ENCODE peak calls at places on chromosomes 5 and 9, in ten cellular contexts. F is GF-D8; J is stimulated activated CD8-positive, alpha-beta memory T cell treated with anti-CD3 and anti-CD28 coated beads, Interleukin-2, amount 100 ng/mL, for 1 hour; Z is stimulated activated CD4-positive, alpha-beta T cell treated with anti-CD3 and anti-CD28 coated beads, TNF-alpha, amount 100 ng/mL, for 48 hours; X is M059J; K is iris pigment epithelial cell; A is fibroblast of gingiva; B is mucosa of descending colon; T is NCI-H69; H is HT1080. W is an unnamed sample.

GRCh38 chr9:4171519-4171918 is 128.3 kb downstream of the GLIS3 start:
- DNase-seq in F (no peak), J (no peak), Z (no peak), X (no peak), K (no peak), A (no peak), B (no peak), T (no peak), H (no peak), W (no peak)

GRCh38 chr9:129489838-129490582 is 130.9 kb downstream of the C9orf50 start:
- DNase-seq in F (no peak), J (no peak), Z (no peak), X (no peak), K (no peak), A (no peak), B (peak), T (no peak), H (no peak), W (no peak)

GRCh38 chr5:178349607-178350353 is 117.2 kb upstream of the PHYKPL start:
- DNase-seq in F (no peak), J (no peak), Z (no peak), X (no peak), K (no peak), A (no peak), B (no peak), T (no peak), H (no peak), W (no peak)

GRCh38 chr5:586751-587285 is 25.3 kb upstream of the CEP72 start:
- DNase-seq in F (no peak), J (no peak), Z (no peak), X (no peak), K (no peak), A (no peak), B (no peak), T (peak), H (no peak), W (no peak)

GRCh38 chr9:34985311-34985899 is 4.1 kb upstream of the DNAJB5 start:
- DNase-seq in F (no peak), J (no peak), Z (no peak), X (peak), K (peak), A (peak), B (no peak), T (peak), H (peak), W (no peak)

GRCh38 chr9:93906182-93906880 is 48.8 kb downstream of the BARX1 start:
- DNase-seq in F (no peak), J (no peak), Z (no peak), X (no peak), K (no peak), A (no peak), B (peak), T (no peak), H (no peak), W (no peak)

GRCh38 chr5:135429326-135429725 is 17.8 kb downstream of the DCANP1 start:
- DNase-seq in F (no peak), J (no peak), Z (no peak), X (peak), K (peak), A (peak), B (no peak), T (no peak), H (no peak), W (no peak)

GRCh38 chr9:134162926-134163373 is 1.4 kb downstream of the RNU6ATAC start:
- DNase-seq in F (no peak), J (no peak), Z (no peak), X (no peak), K (no peak), A (no peak), B (no peak), T (no peak), H (no peak), W (no peak)

GRCh38 chr9:128409998-128410397 is 10.7 kb upstream of the CERCAM start:
- DNase-seq in F (no peak), J (no peak), Z (no peak), X (peak), K (peak), A (no peak), B (no peak), T (no peak), H (peak), W (no peak)

GRCh38 chr5:132364319-132364718 is 5.2 kb upstream of the SLC22A5 start:
- DNase-seq in F (no peak), J (no peak), Z (no peak), X (peak), K (peak), A (peak), B (no peak), T (no peak), H (peak), W (no peak)

GRCh38 chr5:36006161-36006560 is 15.0 kb upstream of the UGT3A1 start:
- DNase-seq in F (no peak), J (no peak), Z (no peak), X (no peak), K (no peak), A (no peak), B (no peak), T (no peak), H (no peak), W (no peak)

GRCh38 chr5:60945760-60946253 is 802 bp downstream of the NDUFAF2 start:
- DNase-seq in F (no peak), J (no peak), Z (no peak), X (peak), K (peak), A (peak), B (peak), T (peak), H (peak), W (no peak)